ENCODE peak calls at places on chromosomes 11 and 22, in eight cellular contexts. One of them, this sample, is unnamed.

GRCh38 chr22:50206599-50206998 is 5.8 kb downstream of the SELENOO start:
- DNase-seq in D721Med: no peak
- DNase-seq in SHP77: peak; percentile 33
- DNase-seq in hepatic stellate cell: no peak
- DNase-seq in A172: no peak
- DNase-seq in midbrain: peak; percentile 21
- DNase-seq in AG08395: peak; percentile 81
- DNase-seq in RWPE1: no peak
- DNase-seq in this sample: no peak

GRCh38 chr11:75577198-75577597 is 15.1 kb downstream of the SERPINH1 start:
- DNase-seq in D721Med: peak; percentile 55
- DNase-seq in SHP77: peak; percentile 42
- DNase-seq in hepatic stellate cell: peak; percentile 59
- DNase-seq in A172: peak; percentile 46
- DNase-seq in midbrain: peak; percentile 16
- DNase-seq in AG08395: peak; percentile 69
- DNase-seq in RWPE1: peak; percentile 52
- DNase-seq in this sample: no peak

GRCh38 chr11:108781921-108782320 is 117.1 kb downstream of the DDX10 start:
- DNase-seq in D721Med: no peak
- DNase-seq in SHP77: no peak
- DNase-seq in hepatic stellate cell: no peak
- DNase-seq in A172: no peak
- DNase-seq in midbrain: no peak
- DNase-seq in AG08395: no peak
- DNase-seq in RWPE1: no peak
- DNase-seq in this sample: no peak

GRCh38 chr11:70494559-70495350 is 96.4 kb downstream of the CTTN start:
- DNase-seq in D721Med: no peak
- DNase-seq in SHP77: no peak
- DNase-seq in hepatic stellate cell: no peak
- DNase-seq in A172: no peak
- DNase-seq in midbrain: no peak
- DNase-seq in AG08395: no peak
- DNase-seq in RWPE1: no peak
- DNase-seq in this sample: no peak

GRCh38 chr11:34299284-34299961 is 58.4 kb downstream of the ABTB2 start:
- DNase-seq in D721Med: no peak
- DNase-seq in SHP77: no peak
- DNase-seq in hepatic stellate cell: no peak
- DNase-seq in A172: no peak
- DNase-seq in midbrain: no peak
- DNase-seq in AG08395: no peak
- DNase-seq in RWPE1: no peak
- DNase-seq in this sample: no peak

GRCh38 chr11:128516467-128516778 is 70.9 kb downstream of the ETS1 start:
- DNase-seq in D721Med: no peak
- DNase-seq in SHP77: no peak
- DNase-seq in hepatic stellate cell: no peak
- DNase-seq in A172: no peak
- DNase-seq in midbrain: no peak
- DNase-seq in AG08395: no peak
- DNase-seq in RWPE1: no peak
- DNase-seq in this sample: no peak

GRCh38 chr11:26319906-26320305 is 12.0 kb upstream of the ANO3 start:
- DNase-seq in D721Med: no peak
- DNase-seq in SHP77: no peak
- DNase-seq in hepatic stellate cell: no peak
- DNase-seq in A172: no peak
- DNase-seq in midbrain: no peak
- DNase-seq in AG08395: no peak
- DNase-seq in RWPE1: no peak
- DNase-seq in this sample: no peak

GRCh38 chr22:25729595-25729994 is 12.4 kb upstream of the MYO18B start:
- DNase-seq in D721Med: no peak
- DNase-seq in SHP77: no peak
- DNase-seq in hepatic stellate cell: no peak
- DNase-seq in A172: no peak
- DNase-seq in midbrain: no peak
- DNase-seq in AG08395: no peak
- DNase-seq in RWPE1: no peak
- DNase-seq in this sample: no peak

GRCh38 chr11:20671856-20672546 is 2.6 kb downstream of the NELL1 start:
- DNase-seq in D721Med: no peak
- DNase-seq in SHP77: peak; percentile 46
- DNase-seq in hepatic stellate cell: no peak
- DNase-seq in A172: no peak
- DNase-seq in midbrain: no peak
- DNase-seq in AG08395: no peak
- DNase-seq in RWPE1: no peak
- DNase-seq in this sample: peak; percentile 8

GRCh38 chr11:17876827-17877226 is 136.0 kb downstream of the SERGEF start:
- DNase-seq in D721Med: no peak
- DNase-seq in SHP77: no peak
- DNase-seq in hepatic stellate cell: no peak
- DNase-seq in A172: no peak
- DNase-seq in midbrain: no peak
- DNase-seq in AG08395: no peak
- DNase-seq in RWPE1: no peak
- DNase-seq in this sample: no peak

GRCh38 chr22:30863161-30863833 is 105.3 kb downstream of the MORC2 start:
- DNase-seq in D721Med: peak; percentile 32
- DNase-seq in SHP77: no peak
- DNase-seq in hepatic stellate cell: peak; percentile 53
- DNase-seq in A172: no peak
- DNase-seq in midbrain: no peak
- DNase-seq in AG08395: peak; percentile 3
- DNase-seq in RWPE1: no peak
- DNase-seq in this sample: no peak

GRCh38 chr11:119337581-119338317 is 2.9 kb downstream of the C1QTNF5 start:
- DNase-seq in D721Med: no peak
- DNase-seq in SHP77: no peak
- DNase-seq in hepatic stellate cell: peak; percentile 90
- DNase-seq in A172: no peak
- DNase-seq in midbrain: no peak
- DNase-seq in AG08395: peak; percentile 47
- DNase-seq in RWPE1: no peak
- DNase-seq in this sample: no peak

GRCh38 chr11:33682446-33682845 is 18.2 kb downstream of the C11orf91 start:
- DNase-seq in D721Med: no peak
- DNase-seq in SHP77: peak; percentile 3
- DNase-seq in hepatic stellate cell: no peak
- DNase-seq in A172: peak; percentile 33
- DNase-seq in midbrain: no peak
- DNase-seq in AG08395: no peak
- DNase-seq in RWPE1: no peak
- DNase-seq in this sample: no peak

GRCh38 chr11:87030458-87031054 is 7.2 kb upstream of the TMEM135 start:
- DNase-seq in D721Med: no peak
- DNase-seq in SHP77: no peak
- DNase-seq in hepatic stellate cell: no peak
- DNase-seq in A172: peak; percentile 5
- DNase-seq in midbrain: no peak
- DNase-seq in AG08395: no peak
- DNase-seq in RWPE1: no peak
- DNase-seq in this sample: no peak

GRCh38 chr22:22756109-22756508 is 111.7 kb downstream of the GGTLC2 start:
- DNase-seq in D721Med: no peak
- DNase-seq in SHP77: no peak
- DNase-seq in hepatic stellate cell: no peak
- DNase-seq in A172: no peak
- DNase-seq in midbrain: no peak
- DNase-seq in AG08395: no peak
- DNase-seq in RWPE1: no peak
- DNase-seq in this sample: no peak

GRCh38 chr11:119320593-119321524 is 3.9 kb upstream of the MCAM start:
- DNase-seq in D721Med: peak; percentile 83
- DNase-seq in SHP77: no peak
- DNase-seq in hepatic stellate cell: peak; percentile 70
- DNase-seq in A172: no peak
- DNase-seq in midbrain: peak; percentile 53
- DNase-seq in AG08395: peak; percentile 67
- DNase-seq in RWPE1: no peak
- DNase-seq in this sample: peak; percentile 62

GRCh38 chr11:103703954-103704353 is 332.5 kb upstream of the DDI1 start:
- DNase-seq in D721Med: no peak
- DNase-seq in SHP77: no peak
- DNase-seq in hepatic stellate cell: no peak
- DNase-seq in A172: no peak
- DNase-seq in midbrain: no peak
- DNase-seq in AG08395: no peak
- DNase-seq in RWPE1: no peak
- DNase-seq in this sample: no peak

GRCh38 chr22:37267128-37267587 is 15.2 kb upstream of the CYTH4 start:
- DNase-seq in D721Med: no peak
- DNase-seq in SHP77: peak; percentile 31
- DNase-seq in hepatic stellate cell: peak; percentile 54
- DNase-seq in A172: no peak
- DNase-seq in midbrain: peak; percentile 33
- DNase-seq in AG08395: peak; percentile 53
- DNase-seq in RWPE1: peak; percentile 40
- DNase-seq in this sample: no peak

GRCh38 chr11:90779098-90779497 is 556.2 kb upstream of the CHORDC1 start:
- DNase-seq in D721Med: no peak
- DNase-seq in SHP77: no peak
- DNase-seq in hepatic stellate cell: no peak
- DNase-seq in A172: no peak
- DNase-seq in midbrain: no peak
- DNase-seq in AG08395: no peak
- DNase-seq in RWPE1: no peak
- DNase-seq in this sample: no peak

GRCh38 chr22:49400136-49400865 is 427.4 kb downstream of the BRD1 start:
- DNase-seq in D721Med: no peak
- DNase-seq in SHP77: no peak
- DNase-seq in hepatic stellate cell: no peak
- DNase-seq in A172: peak; percentile 22
- DNase-seq in midbrain: no peak
- DNase-seq in AG08395: no peak
- DNase-seq in RWPE1: no peak
- DNase-seq in this sample: no peak

GRCh38 chr11:117316197-117316961 is at the start of gene BACE1:
- DNase-seq in D721Med: peak; percentile 80
- DNase-seq in SHP77: peak; percentile 90
- DNase-seq in hepatic stellate cell: peak; percentile 91
- DNase-seq in A172: peak; percentile 47
- DNase-seq in midbrain: peak; percentile 89
- DNase-seq in AG08395: peak; percentile 91
- DNase-seq in RWPE1: peak; percentile 82
- DNase-seq in this sample: peak; percentile 90

GRCh38 chr22:39999144-39999757 is 4.5 kb downstream of the FAM83F start:
- DNase-seq in D721Med: no peak
- DNase-seq in SHP77: peak; percentile 49
- DNase-seq in hepatic stellate cell: peak; percentile 29
- DNase-seq in A172: no peak
- DNase-seq in midbrain: no peak
- DNase-seq in AG08395: no peak
- DNase-seq in RWPE1: peak; percentile 64
- DNase-seq in this sample: no peak

GRCh38 chr11:9861860-9862725 is 198.2 kb downstream of the SWAP70 start:
- DNase-seq in D721Med: no peak
- DNase-seq in SHP77: peak; percentile 12
- DNase-seq in hepatic stellate cell: peak; percentile 51
- DNase-seq in A172: peak; percentile 83
- DNase-seq in midbrain: peak; percentile 71
- DNase-seq in AG08395: peak; percentile 70
- DNase-seq in RWPE1: peak; percentile 47
- DNase-seq in this sample: peak; percentile 47

GRCh38 chr11:102640946-102641345 is 15.8 kb upstream of the MMP20 start:
- DNase-seq in D721Med: no peak
- DNase-seq in SHP77: no peak
- DNase-seq in hepatic stellate cell: no peak
- DNase-seq in A172: no peak
- DNase-seq in midbrain: no peak
- DNase-seq in AG08395: no peak
- DNase-seq in RWPE1: no peak
- DNase-seq in this sample: no peak

GRCh38 chr22:49777569-49778250 is 50.0 kb downstream of the BRD1 start:
- DNase-seq in D721Med: no peak
- DNase-seq in SHP77: no peak
- DNase-seq in hepatic stellate cell: no peak
- DNase-seq in A172: no peak
- DNase-seq in midbrain: no peak
- DNase-seq in AG08395: no peak
- DNase-seq in RWPE1: no peak
- DNase-seq in this sample: no peak

GRCh38 chr11:75399344-75400109 is at the start of gene RPS3:
- DNase-seq in D721Med: peak; percentile 73
- DNase-seq in SHP77: peak; percentile 97
- DNase-seq in hepatic stellate cell: peak; percentile 89
- DNase-seq in A172: peak; percentile 87
- DNase-seq in midbrain: peak; percentile 93
- DNase-seq in AG08395: peak; percentile 94
- DNase-seq in RWPE1: peak; percentile 88
- DNase-seq in this sample: peak; percentile 93

GRCh38 chr22:45302047-45302446 is 7.7 kb upstream of the FAM118A start:
- DNase-seq in D721Med: no peak
- DNase-seq in SHP77: peak; percentile 73
- DNase-seq in hepatic stellate cell: peak; percentile 82
- DNase-seq in A172: peak; percentile 40
- DNase-seq in midbrain: no peak
- DNase-seq in AG08395: peak; percentile 86
- DNase-seq in RWPE1: no peak
- DNase-seq in this sample: no peak

GRCh38 chr11:29119691-29120328 is 897.0 kb downstream of the KCNA4 start:
- DNase-seq in D721Med: no peak
- DNase-seq in SHP77: peak; percentile 2
- DNase-seq in hepatic stellate cell: peak; percentile 37
- DNase-seq in A172: peak; percentile 78
- DNase-seq in midbrain: no peak
- DNase-seq in AG08395: peak; percentile 28
- DNase-seq in RWPE1: peak; percentile 19
- DNase-seq in this sample: no peak

GRCh38 chr11:83252941-83253340 is 33.2 kb downstream of the CCDC90B start:
- DNase-seq in D721Med: no peak
- DNase-seq in SHP77: no peak
- DNase-seq in hepatic stellate cell: no peak
- DNase-seq in A172: no peak
- DNase-seq in midbrain: no peak
- DNase-seq in AG08395: no peak
- DNase-seq in RWPE1: no peak
- DNase-seq in this sample: no peak

GRCh38 chr22:36453266-36453607 is 28.2 kb downstream of the TXN2 start:
- DNase-seq in D721Med: no peak
- DNase-seq in SHP77: no peak
- DNase-seq in hepatic stellate cell: no peak
- DNase-seq in A172: no peak
- DNase-seq in midbrain: no peak
- DNase-seq in AG08395: no peak
- DNase-seq in RWPE1: no peak
- DNase-seq in this sample: no peak

GRCh38 chr22:42310301-42310981 is 40.0 kb upstream of the TCF20 start:
- DNase-seq in D721Med: no peak
- DNase-seq in SHP77: no peak
- DNase-seq in hepatic stellate cell: no peak
- DNase-seq in A172: no peak
- DNase-seq in midbrain: no peak
- DNase-seq in AG08395: no peak
- DNase-seq in RWPE1: no peak
- DNase-seq in this sample: peak; percentile 65

GRCh38 chr11:61596990-61597389 is 16.1 kb upstream of the SYT7 start:
- DNase-seq in D721Med: no peak
- DNase-seq in SHP77: no peak
- DNase-seq in hepatic stellate cell: no peak
- DNase-seq in A172: no peak
- DNase-seq in midbrain: no peak
- DNase-seq in AG08395: no peak
- DNase-seq in RWPE1: no peak
- DNase-seq in this sample: no peak

GRCh38 chr11:67572747-67573419 is 10.7 kb upstream of the GSTP1 start:
- DNase-seq in D721Med: no peak
- DNase-seq in SHP77: peak; percentile 86
- DNase-seq in hepatic stellate cell: no peak
- DNase-seq in A172: peak; percentile 59
- DNase-seq in midbrain: peak; percentile 58
- DNase-seq in AG08395: no peak
- DNase-seq in RWPE1: no peak
- DNase-seq in this sample: peak; percentile 40

GRCh38 chr11:133163463-133164419 is 368.6 kb downstream of the OPCML start:
- DNase-seq in D721Med: no peak
- DNase-seq in SHP77: peak; percentile 51
- DNase-seq in hepatic stellate cell: peak; percentile 21
- DNase-seq in A172: peak; percentile 10
- DNase-seq in midbrain: peak; percentile 54
- DNase-seq in AG08395: peak; percentile 45
- DNase-seq in RWPE1: no peak
- DNase-seq in this sample: peak; percentile 52

This sample was measured in globus pallidus.